ENCODE peak calls at places on chromosomes 13 and 19, in six cellular contexts. O is AG09309, E is heart right ventricle, Y is astrocyte of the cerebellum, A is fibroblast of pulmonary artery, Z is adrenal gland. L is an unnamed sample.

GRCh38 chr13:30000373-30000770 is 150.0 kb upstream of the UBL3 start:
- DNase-seq in O (no peak), E (no peak), Y (no peak), A (no peak), Z (no peak), L (no peak)

GRCh38 chr19:58544591-58545285 is 874 bp downstream of the TRIM28 start:
- DNase-seq in O (no peak), E (no peak), Y (no peak), A (peak), Z (peak), L (peak)

GRCh38 chr19:41407271-41407670 is 9.7 kb downstream of the BCKDHA start:
- DNase-seq in O (no peak), E (no peak), Y (no peak), A (peak), Z (no peak), L (no peak)

GRCh38 chr19:14103310-14103709 is 12.8 kb upstream of the SAMD1 start:
- DNase-seq in O (no peak), E (no peak), Y (no peak), A (no peak), Z (peak), L (peak)

GRCh38 chr19:19355606-19356139 is 35.0 kb downstream of the MAU2 start:
- DNase-seq in O (no peak), E (no peak), Y (no peak), A (no peak), Z (no peak), L (no peak)

GRCh38 chr13:113080901-113081521 is 24.6 kb upstream of the F7 start:
- DNase-seq in O (no peak), E (no peak), Y (no peak), A (no peak), Z (no peak), L (no peak)

GRCh38 chr13:39484506-39485313 is 118.3 kb downstream of the LHFPL6 start:
- DNase-seq in O (peak), E (no peak), Y (peak), A (peak), Z (no peak), L (no peak)

GRCh38 chr13:42110410-42111155 is 62.1 kb downstream of the DGKH start:
- DNase-seq in O (peak), E (peak), Y (peak), A (peak), Z (no peak), L (no peak)

GRCh38 chr13:80386001-80386400 is 45.1 kb upstream of the SPRY2 start:
- DNase-seq in O (no peak), E (no peak), Y (no peak), A (no peak), Z (no peak), L (no peak)

GRCh38 chr13:111587249-111587648 is 266.8 kb downstream of the TEX29 start:
- DNase-seq in O (no peak), E (no peak), Y (no peak), A (no peak), Z (no peak), L (no peak)

GRCh38 chr19:49677901-49678674 is 1.0 kb downstream of the PRMT1 start:
- DNase-seq in O (no peak), E (peak), Y (no peak), A (peak), Z (peak), L (peak)

GRCh38 chr19:49506575-49507105 is 5.8 kb upstream of the FCGRT start:
- DNase-seq in O (no peak), E (no peak), Y (no peak), A (peak), Z (peak), L (no peak)

GRCh38 chr19:4811328-4812131 is 20.0 kb downstream of the TICAM1 start:
- DNase-seq in O (no peak), E (peak), Y (no peak), A (peak), Z (peak), L (peak)

GRCh38 chr13:21014666-21015170 is 46.7 kb downstream of the LATS2 start:
- DNase-seq in O (peak), E (peak), Y (peak), A (peak), Z (peak), L (peak)

GRCh38 chr19:35357867-35358573 is at the start of gene FFAR3:
- DNase-seq in O (no peak), E (peak), Y (no peak), A (peak), Z (peak), L (no peak)

GRCh38 chr13:31022491-31022890 is 90.0 kb downstream of the TEX26 start:
- DNase-seq in O (no peak), E (no peak), Y (no peak), A (no peak), Z (no peak), L (no peak)

GRCh38 chr19:39709026-39709872 is 5.0 kb downstream of the LGALS14 start:
- DNase-seq in O (no peak), E (no peak), Y (no peak), A (no peak), Z (no peak), L (no peak)

GRCh38 chr19:3766520-3766919 is 4.0 kb downstream of the MRPL54 start:
- DNase-seq in O (no peak), E (no peak), Y (no peak), A (no peak), Z (no peak), L (no peak)

GRCh38 chr19:45474941-45475516 is 7.2 kb downstream of the FOSB start:
- DNase-seq in O (no peak), E (no peak), Y (no peak), A (peak), Z (no peak), L (no peak)

GRCh38 chr19:31347356-31347755 is 1.9 kb downstream of the TSHZ3 start:
- DNase-seq in O (no peak), E (no peak), Y (no peak), A (no peak), Z (no peak), L (no peak)

GRCh38 chr13:25168800-25169199 is 3.3 kb downstream of the AMER2 start:
- DNase-seq in O (no peak), E (no peak), Y (no peak), A (no peak), Z (no peak), L (no peak)

GRCh38 chr13:22926176-22927007 is 254.4 kb upstream of the SGCG start:
- DNase-seq in O (no peak), E (peak), Y (no peak), A (peak), Z (peak), L (peak)

GRCh38 chr13:114124921-114125320 is 7.5 kb downstream of the RASA3 start:
- DNase-seq in O (no peak), E (no peak), Y (peak), A (peak), Z (no peak), L (no peak)

GRCh38 chr19:55473613-55474012 is 2.8 kb upstream of the ZNF628 start:
- DNase-seq in O (no peak), E (no peak), Y (no peak), A (no peak), Z (no peak), L (no peak)

GRCh38 chr19:6354098-6354674 is 7.1 kb upstream of the CLPP start:
- DNase-seq in O (no peak), E (no peak), Y (no peak), A (peak), Z (no peak), L (no peak)

GRCh38 chr19:53870485-53870844 is 2.8 kb downstream of the MYADM start:
- DNase-seq in O (no peak), E (no peak), Y (no peak), A (no peak), Z (peak), L (no peak)

GRCh38 chr19:54338521-54338920 is 441 bp downstream of the LILRA4 start:
- DNase-seq in O (no peak), E (no peak), Y (no peak), A (no peak), Z (no peak), L (no peak)

GRCh38 chr13:112876305-112877000 is 92.6 kb upstream of the MCF2L start:
- DNase-seq in O (no peak), E (no peak), Y (no peak), A (no peak), Z (no peak), L (no peak)

GRCh38 chr19:51786651-51787494 is 8.1 kb upstream of the FPR3 start:
- DNase-seq in O (no peak), E (no peak), Y (no peak), A (no peak), Z (no peak), L (no peak)

GRCh38 chr19:13212759-13213330 is 62.6 kb downstream of the IER2 start:
- DNase-seq in O (no peak), E (peak), Y (no peak), A (peak), Z (peak), L (peak)

GRCh38 chr13:113387396-113387795 is 23.5 kb upstream of the GRTP1 start:
- DNase-seq in O (no peak), E (no peak), Y (no peak), A (no peak), Z (no peak), L (no peak)

GRCh38 chr19:18896421-18896841 is 473 bp upstream of the CERS1 start:
- DNase-seq in O (no peak), E (no peak), Y (no peak), A (no peak), Z (no peak), L (no peak)

GRCh38 chr13:78192721-78193120 is 274.1 kb upstream of the EDNRB start:
- DNase-seq in O (no peak), E (no peak), Y (peak), A (peak), Z (no peak), L (no peak)

GRCh38 chr19:40589723-40590429 is 11.3 kb upstream of the LTBP4 start:
- DNase-seq in O (no peak), E (no peak), Y (no peak), A (no peak), Z (no peak), L (no peak)

GRCh38 chr13:26220575-26220974 is 1.5 kb downstream of the RNF6 start:
- DNase-seq in O (peak), E (no peak), Y (no peak), A (peak), Z (peak), L (no peak)

DNA sequence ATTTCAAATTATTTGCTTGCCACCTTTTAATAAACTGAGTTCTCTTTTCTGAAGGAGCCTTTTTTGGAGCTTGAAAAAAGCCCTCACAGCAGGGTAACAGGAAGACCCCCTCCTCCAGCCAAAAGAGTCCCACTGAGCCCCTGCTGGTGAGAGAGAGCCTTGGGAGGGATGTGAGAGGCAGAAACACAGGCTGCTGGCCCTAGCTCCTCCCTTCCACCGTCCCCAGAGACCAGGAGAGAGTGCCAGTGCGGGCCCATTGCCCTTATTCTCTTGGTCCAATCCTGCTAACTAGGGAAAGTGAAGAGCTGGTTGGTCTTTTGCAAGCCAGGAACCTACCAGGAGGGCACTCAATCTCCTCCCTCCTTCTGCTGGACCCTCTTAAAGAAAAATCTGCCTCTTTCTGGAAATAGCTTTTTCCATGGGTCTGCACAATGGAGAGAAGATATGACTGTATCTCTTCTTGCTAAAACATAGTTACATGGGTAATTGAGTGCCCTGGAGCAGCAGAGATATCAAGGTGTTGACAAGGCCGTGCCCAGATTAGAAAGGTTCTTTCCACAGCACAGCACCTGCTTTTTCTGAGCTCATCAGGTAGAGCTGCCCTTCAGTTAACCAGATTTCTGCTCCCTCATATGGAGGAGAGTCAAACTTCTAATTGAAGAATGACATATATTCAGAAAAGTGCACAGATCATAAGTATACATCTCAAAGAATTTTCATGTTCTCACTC is 113.9 kb downstream of the LRCH1 start:
- DNase-seq in O (no peak), E (peak), Y (no peak), A (no peak), Z (no peak), L (peak)
- H3K4me3 ChIP-seq in O (no peak), E (no peak), Y (no peak), A (no peak), Z (no peak), L (no peak)

GRCh38 chr19:38283261-38283660 is 18.9 kb downstream of the SPINT2 start:
- DNase-seq in O (no peak), E (no peak), Y (no peak), A (no peak), Z (no peak), L (no peak)
- H3K4me3 ChIP-seq in O (no peak), E (no peak), Y (no peak), A (no peak), Z (no peak), L (no peak)

DNA sequence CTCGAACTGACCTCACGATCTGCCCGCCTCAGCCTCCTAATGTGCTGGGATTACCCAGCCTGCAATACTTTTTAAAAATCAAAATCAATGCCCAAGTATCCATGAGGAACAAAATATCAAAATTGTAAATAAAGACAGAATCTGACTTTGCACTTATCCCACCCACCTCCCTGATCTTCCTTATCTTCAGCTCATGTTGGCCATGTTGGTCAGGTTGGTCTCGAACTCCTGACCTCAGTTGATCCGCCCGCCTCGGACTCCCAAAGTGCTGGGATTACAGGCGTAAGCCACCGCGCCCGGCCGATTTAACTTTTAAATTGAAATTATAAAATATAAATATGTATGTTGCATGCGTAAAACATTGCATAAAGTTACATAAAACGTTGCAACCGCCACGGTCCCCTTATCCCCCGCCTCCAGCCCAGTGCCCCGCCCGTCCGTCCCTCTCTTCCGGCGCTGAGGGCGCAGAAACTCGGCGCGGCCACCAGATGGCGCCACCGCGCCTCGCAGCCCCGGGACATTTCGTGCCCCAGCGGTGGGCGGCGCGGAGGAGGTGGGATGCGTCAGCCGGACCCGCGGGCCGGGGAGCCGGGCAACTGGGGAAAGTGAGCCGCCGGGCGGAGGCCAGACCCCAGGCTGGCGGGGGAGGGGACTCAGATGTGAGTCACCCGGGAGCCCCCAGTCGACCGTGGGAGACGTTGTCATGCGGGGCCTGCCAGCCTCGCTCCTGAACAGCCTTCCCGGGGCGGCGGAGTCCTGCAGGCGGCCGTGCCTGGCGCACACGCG is 1.5 kb upstream of the GADD45B start:
- DNase-seq in O (no peak), E (peak), Y (no peak), A (peak), Z (peak), L (peak)
- H3K4me3 ChIP-seq in O (peak), E (peak), Y (peak), A (peak), Z (no peak), L (peak)

DNA sequence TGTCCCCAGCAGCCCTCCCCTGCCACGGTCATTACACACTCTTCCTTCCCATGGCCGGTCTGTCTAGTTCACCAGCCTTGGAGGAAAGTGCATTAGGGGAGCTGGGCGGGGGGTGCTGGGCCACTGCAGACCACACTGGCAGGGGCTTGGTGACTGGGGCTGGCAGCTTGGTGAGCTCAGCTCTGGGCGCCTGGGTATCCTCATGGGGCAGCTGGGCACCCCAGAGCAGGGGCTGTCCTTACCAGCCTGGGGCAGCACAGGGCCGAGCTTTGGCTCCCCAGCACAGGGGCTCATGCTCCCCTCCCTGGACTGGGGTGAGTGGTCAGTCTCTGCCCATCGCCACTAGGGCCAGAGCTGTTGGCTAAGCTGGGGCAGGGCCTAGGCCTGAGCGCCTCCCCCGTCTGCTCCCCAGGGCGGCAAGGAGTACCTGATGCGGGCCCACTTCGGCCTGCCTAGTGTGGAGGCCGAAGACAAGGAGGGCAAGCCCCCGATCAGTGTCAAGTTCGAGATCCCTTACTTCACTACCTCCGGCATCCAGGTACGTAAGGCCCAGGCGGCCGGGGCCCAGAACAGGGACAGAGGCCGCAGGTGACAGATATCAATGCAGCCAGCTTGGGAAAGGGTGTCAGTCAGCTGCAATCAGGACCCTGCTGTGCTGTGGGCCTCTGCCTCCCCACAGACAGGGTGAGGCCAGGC is 35.5 kb downstream of the AP1M1 start:
- DNase-seq in O (no peak), E (no peak), Y (no peak), A (no peak), Z (no peak), L (no peak)
- H3K4me3 ChIP-seq in O (no peak), E (no peak), Y (no peak), A (no peak), Z (no peak), L (no peak)

GRCh38 chr19:48158210-48158790 is 11.8 kb downstream of the LIG1 start:
- DNase-seq in O (no peak), E (no peak), Y (no peak), A (no peak), Z (no peak), L (peak)
- H3K4me3 ChIP-seq in O (no peak), E (no peak), Y (no peak), A (no peak), Z (no peak), L (no peak)

GRCh38 chr13:28380319-28380718 is 114.6 kb downstream of the FLT1 start:
- DNase-seq in O (no peak), E (no peak), Y (no peak), A (no peak), Z (no peak), L (no peak)
- H3K4me3 ChIP-seq in O (no peak), E (no peak), Y (no peak), A (no peak), Z (no peak), L (no peak)

DNA sequence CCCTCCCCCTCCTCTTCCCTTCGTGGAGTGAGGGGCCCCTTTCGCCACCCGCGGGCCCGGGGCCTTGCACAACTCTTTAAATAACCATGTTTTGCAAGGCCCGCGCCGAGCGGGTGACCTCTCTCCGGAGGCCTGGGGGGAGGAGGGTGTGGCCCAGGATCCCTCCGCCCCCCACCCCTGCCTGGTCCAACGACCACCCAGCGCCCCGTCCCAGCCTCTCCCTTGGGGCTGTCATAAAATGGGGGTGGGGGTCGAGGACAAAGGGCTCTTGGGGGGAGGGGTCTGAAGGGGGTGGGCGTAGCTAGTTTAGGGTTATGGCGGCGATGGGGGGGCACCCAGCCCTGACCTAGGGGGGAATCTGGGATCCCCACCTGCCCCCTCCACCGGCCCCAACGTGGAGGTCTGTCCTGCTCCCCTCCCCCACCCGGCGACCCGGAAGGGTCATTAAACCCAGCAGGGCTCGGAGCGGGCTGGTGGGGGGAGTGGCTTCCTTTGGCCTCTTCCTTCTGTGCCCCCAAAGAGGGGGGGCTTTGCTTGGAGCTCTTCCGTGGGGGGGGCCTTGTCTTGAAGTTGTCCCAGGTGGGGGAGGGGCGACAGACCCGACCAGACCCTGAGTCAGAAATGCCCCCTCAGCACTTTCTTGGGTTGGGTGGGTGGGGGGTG is 1.3 kb downstream of the ARID3A start:
- DNase-seq in O (no peak), E (no peak), Y (no peak), A (peak), Z (peak), L (peak)
- H3K4me3 ChIP-seq in O (peak), E (peak), Y (peak), A (peak), Z (no peak), L (peak)

GRCh38 chr13:102122147-102122546 is 279.7 kb downstream of the FGF14 start:
- DNase-seq in O (no peak), E (no peak), Y (no peak), A (no peak), Z (no peak), L (no peak)
- H3K4me3 ChIP-seq in O (no peak), E (no peak), Y (no peak), A (no peak), Z (no peak), L (no peak)

L was measured in heart left ventricle.